ENCODE peak calls at places on chromosomes 1 and 21, in six cellular contexts. M is IMR-90, H is mesenchymal stem cell, P is neuronal stem cell, T is trophoblast cell, O is H1. D is an unnamed sample.

GRCh38 chr21:37128069-37128468 is 55.0 kb downstream of the TTC3 start:
- DNase-seq in H (no peak), T (no peak), P (no peak), M (no peak), O (no peak), D (no peak)

GRCh38 chr1:202765726-202766125 is 42.5 kb downstream of the KDM5B start:
- DNase-seq in T (no peak), P (no peak), H (no peak), M (peak; percentile 63), O (no peak), D (no peak)

GRCh38 chr1:64508521-64509096 is 38.7 kb downstream of the CACHD1 start:
- DNase-seq in H (no peak), P (no peak), O (no peak), T (no peak), M (no peak), D (no peak)

GRCh38 chr1:207619833-207620572 is 24.9 kb upstream of the CR1L start:
- DNase-seq in M (peak; percentile 51), O (no peak), H (peak; percentile 58), P (peak; percentile 23), T (peak; percentile 24), D (no peak)

GRCh38 chr1:84689514-84690396 is 506 bp downstream of the SSX2IP start:
- DNase-seq in H (peak; percentile 68), P (no peak), M (peak; percentile 36), T (peak; percentile 13), O (peak; percentile 65), D (peak; percentile 53)

GRCh38 chr1:25669781-25670567 is 53.4 kb downstream of the MAN1C1 start:
- DNase-seq in P (no peak), M (no peak), O (no peak), H (no peak), T (peak; percentile 58), D (no peak)

GRCh38 chr1:236438614-236439013 is 44.5 kb downstream of the EDARADD start:
- DNase-seq in H (no peak), O (no peak), P (no peak), T (no peak), M (no peak), D (no peak)

GRCh38 chr21:37447288-37447936 is 80.8 kb downstream of the DYRK1A start:
- DNase-seq in M (no peak), H (no peak), T (no peak), O (no peak), P (no peak), D (no peak)

GRCh38 chr1:168092566-168093355 is 44.0 kb downstream of the GPR161 start:
- DNase-seq in O (no peak), P (no peak), M (no peak), T (no peak), H (peak; percentile 8), D (peak; percentile 52)

GRCh38 chr1:31421404-31422040 is 8.5 kb downstream of the SERINC2 start:
- DNase-seq in P (peak; percentile 38), M (peak; percentile 32), H (peak; percentile 57), T (no peak), O (peak; percentile 73), D (peak; percentile 70)

GRCh38 chr21:42073140-42074099 is 2.3 kb downstream of the UMODL1 start:
- DNase-seq in O (no peak), T (no peak), P (no peak), M (no peak), H (no peak), D (no peak)

GRCh38 chr1:89609781-89610456 is 23.0 kb upstream of the LRRC8C start:
- DNase-seq in O (no peak), H (no peak), M (no peak), P (no peak), T (no peak), D (peak; percentile 40)

GRCh38 chr1:154864189-154864985 is 5.7 kb downstream of the KCNN3 start:
- DNase-seq in O (no peak), T (no peak), H (no peak), M (no peak), P (no peak), D (no peak)

GRCh38 chr1:39596163-39596562 is 19.6 kb upstream of the PABPC4 start:
- DNase-seq in M (no peak), P (no peak), H (no peak), T (no peak), O (no peak), D (no peak)
- H3K14ac ChIP-seq in M (no peak overlapping the region), P (no peak overlapping the region), H (no peak overlapping the region), T (no peak overlapping the region), O (no peak overlapping the region), D (no peak overlapping the region)

DNA sequence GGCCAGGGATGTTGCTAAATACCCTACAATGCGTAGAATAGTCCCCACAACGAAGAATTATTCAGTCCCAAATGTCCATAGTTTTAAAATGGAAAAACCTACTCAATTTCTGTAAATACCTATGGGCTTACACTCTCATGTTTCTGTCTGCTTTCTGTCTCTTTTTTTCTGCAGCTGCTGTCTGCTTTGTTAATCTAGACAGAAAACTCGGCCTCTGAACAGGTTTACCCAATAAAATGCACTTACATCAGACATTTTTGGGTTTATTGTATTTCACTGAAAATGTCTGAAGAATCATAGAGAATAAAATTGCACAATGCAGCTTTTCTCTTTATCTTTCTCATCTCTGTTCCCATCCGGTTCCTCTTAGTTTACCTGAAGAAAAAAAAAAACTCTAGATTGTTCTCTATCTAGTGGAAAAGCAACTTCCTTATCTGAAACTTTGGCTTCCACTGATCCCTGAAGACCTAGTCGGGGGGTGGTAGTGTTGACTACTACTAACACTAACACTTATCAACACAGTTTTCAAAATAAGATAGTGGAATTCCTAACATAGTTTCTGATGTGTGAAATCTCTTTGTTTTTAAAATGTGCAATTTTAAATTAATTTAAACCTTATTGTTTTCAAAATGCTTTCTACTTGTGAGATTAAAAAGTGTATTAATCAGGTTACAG is 76.9 kb upstream of the CCDC190 start:
- DNase-seq in P (no peak), H (no peak), M (no peak), T (no peak), O (no peak), D (no peak)
- H2BK120ac ChIP-seq in P (no peak overlapping the region), H (no peak overlapping the region), M (no peak overlapping the region), T (no peak overlapping the region), O (no peak overlapping the region), D (no peak overlapping the region)

DNA sequence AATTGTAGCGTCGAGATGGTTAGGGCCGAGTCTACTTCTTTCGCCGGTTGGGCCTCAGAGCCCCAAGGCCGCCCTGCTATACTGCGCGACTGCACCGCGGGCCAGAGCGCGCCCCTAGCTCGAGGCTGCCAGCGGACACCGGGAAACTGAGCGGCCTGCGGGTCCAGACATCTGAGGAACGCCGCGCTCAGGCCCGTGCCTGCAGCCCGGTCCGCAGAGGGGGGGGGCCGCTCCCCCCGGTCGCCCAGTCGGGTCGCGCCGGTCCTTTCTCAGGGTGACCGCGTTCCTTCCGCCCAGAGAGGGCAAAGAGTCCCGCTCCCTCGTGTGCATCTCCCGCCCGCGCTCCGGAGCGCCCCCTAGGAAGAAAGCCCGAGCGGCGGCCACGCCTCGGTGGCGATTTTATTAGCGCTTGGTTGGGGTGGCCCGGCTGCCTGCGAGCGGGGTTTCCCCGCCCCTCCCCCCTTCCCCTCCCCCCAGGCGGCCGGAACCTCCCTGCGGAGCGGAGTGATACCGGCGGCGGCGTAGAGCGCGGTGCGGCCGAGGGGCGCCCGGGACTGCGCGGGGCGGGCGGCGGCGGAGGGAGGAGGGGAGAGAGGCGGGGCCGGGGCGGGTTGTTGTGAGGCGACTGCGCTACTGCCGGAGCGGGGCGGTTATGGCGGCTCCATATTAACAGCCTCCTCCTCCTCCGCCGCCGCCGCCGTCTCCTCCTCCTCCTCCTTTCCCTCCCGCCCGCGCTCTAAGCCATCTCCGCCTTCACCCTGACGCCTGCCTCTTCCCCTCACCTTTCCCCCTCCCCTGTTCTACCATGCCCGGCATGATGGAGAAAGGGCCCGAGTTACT is at the start of gene RCOR3:
- DNase-seq in T (peak; percentile 72), P (peak; percentile 95), H (peak; percentile 92), O (peak; percentile 95), M (peak; percentile 87), D (peak; percentile 95)
- H3K18ac ChIP-seq in T (peak within 1 kb of the TSS; percentile 100), P (peak within 1 kb of the TSS; percentile 100), H (peak within 1 kb of the TSS; percentile 100), O (peak within 1 kb of the TSS; percentile 99), M (peak within 1 kb of the TSS; percentile 98), D (peak within 1 kb of the TSS; percentile 99)

GRCh38 chr1:220221269-220221668 is 51.0 kb downstream of the RAB3GAP2 start:
- DNase-seq in T (no peak), O (no peak), M (no peak), H (no peak), P (no peak), D (no peak)

GRCh38 chr1:220221670-220222069 is 50.6 kb downstream of the RAB3GAP2 start:
- DNase-seq in O (no peak), M (no peak), H (no peak), P (no peak), T (no peak), D (no peak)

GRCh38 chr1:220224033-220224432 is 48.2 kb downstream of the RAB3GAP2 start:
- DNase-seq in O (no peak), H (no peak), T (no peak), P (no peak), M (no peak), D (no peak)

GRCh38 chr1:220224611-220225124 is 47.6 kb downstream of the RAB3GAP2 start:
- DNase-seq in T (no peak), M (no peak), O (no peak), P (no peak), H (no peak), D (no peak)

GRCh38 chr1:220222939-220223338 is 49.3 kb downstream of the RAB3GAP2 start:
- DNase-seq in P (no peak), H (peak; percentile 6), O (no peak), M (no peak), T (no peak), D (no peak)
- H3K14ac ChIP-seq in P (no peak overlapping the region), H (no peak overlapping the region), O (no peak overlapping the region), M (no peak overlapping the region), T (no peak overlapping the region), D (no peak overlapping the region)

GRCh38 chr1:53946252-53947171 is at the start of gene LRRC42:
- DNase-seq in P (no peak), O (no peak), M (no peak), H (no peak), T (no peak), D (no peak)
- H2BK120ac ChIP-seq in P (no peak within 1 kb of the TSS), O (no peak within 1 kb of the TSS), M (peak within 1 kb of the TSS; percentile 72), H (peak within 1 kb of the TSS; percentile 76), T (peak within 1 kb of the TSS; percentile 94), D (no peak within 1 kb of the TSS)

GRCh38 chr1:157154940-157155514 is 16.8 kb upstream of the ETV3 start:
- DNase-seq in P (no peak), H (peak; percentile 63), M (peak; percentile 52), T (peak; percentile 25), O (no peak), D (no peak)

GRCh38 chr1:157156058-157156541 is 17.9 kb upstream of the ETV3 start:
- DNase-seq in O (peak; percentile 98), H (peak; percentile 70), P (peak; percentile 78), T (peak; percentile 35), M (peak; percentile 54), D (peak; percentile 91)

GRCh38 chr1:157153743-157154142 is 15.5 kb upstream of the ETV3 start:
- DNase-seq in M (no peak), T (no peak), O (no peak), P (no peak), H (no peak), D (no peak)

GRCh38 chr1:157154291-157154690 is 16.1 kb upstream of the ETV3 start:
- DNase-seq in H (no peak), T (no peak), M (no peak), O (no peak), P (no peak), D (no peak)

DNA sequence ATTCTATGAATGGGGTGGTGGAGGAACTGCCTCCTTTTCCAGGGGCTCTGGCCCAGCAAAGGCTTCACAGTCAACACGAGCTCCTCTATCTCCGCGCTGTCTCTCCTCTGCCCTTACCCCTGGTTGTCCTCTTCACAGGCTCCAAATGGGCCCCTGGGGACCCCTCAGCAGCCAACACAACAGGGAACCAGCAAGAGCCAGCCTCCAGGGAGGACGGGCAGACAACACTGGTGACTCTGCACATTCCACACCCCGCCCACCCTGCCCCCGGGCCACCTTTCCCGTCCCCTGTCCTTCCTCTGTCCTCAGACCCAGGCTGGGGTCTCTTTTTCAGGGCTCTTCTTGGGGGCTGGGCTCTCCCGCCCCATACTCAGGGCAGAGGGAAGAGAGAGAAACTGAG is 17.5 kb upstream of the ETV3 start:
- DNase-seq in P (no peak), M (no peak), O (no peak), H (no peak), T (no peak), D (peak; percentile 79)
- H3K18ac ChIP-seq in P (peak overlapping the region; percentile 68), M (no peak overlapping the region), O (peak overlapping the region; percentile 51), H (no peak overlapping the region), T (peak overlapping the region; percentile 56), D (peak overlapping the region; percentile 73)

D was measured in H9.